ENCODE peak calls at places on chromosomes 4 and X, in ten cellular contexts. J is H9, X is DND-41, I is psoas muscle, N is tibial nerve, Y is neural progenitor cell, B is body of pancreas, M is breast epithelium, C is WERI-Rb-1, E is GM20000. O is an unnamed sample.

GRCh38 chrX:16465081-16465876 is 184.7 kb upstream of the S100G start:
- DNase-seq in J (no peak), X (no peak), I (no peak), N (no peak), Y (no peak), B (no peak), M (no peak), C (no peak), E (no peak), O (no peak)

GRCh38 chrX:140661657-140662056 is 47.9 kb upstream of the LINC00632 start:
- DNase-seq in J (no peak), X (no peak), I (no peak), N (no peak), Y (no peak), B (no peak), M (no peak), C (no peak), E (no peak), O (no peak)

GRCh38 chr4:20109395-20109794 is 142.3 kb upstream of the SLIT2 start:
- DNase-seq in J (no peak), X (no peak), I (no peak), N (no peak), Y (no peak), B (no peak), M (no peak), C (no peak), E (no peak), O (no peak)

GRCh38 chr4:132383571-132384199 is 765.4 kb upstream of the PCDH10 start:
- DNase-seq in J (no peak), X (no peak), I (no peak), N (no peak), Y (no peak), B (no peak), M (no peak), C (no peak), E (no peak), O (no peak)

GRCh38 chrX:39477438-39478120 is 620.2 kb downstream of the BCOR start:
- DNase-seq in J (peak; percentile 88), X (no peak), I (peak; percentile 68), N (no peak), Y (peak; percentile 47), B (peak; percentile 25), M (no peak), C (peak; percentile 40), E (no peak), O (no peak)

GRCh38 chr4:138835833-138836521 is 179.6 kb upstream of the NOCT start:
- DNase-seq in J (no peak), X (no peak), I (no peak), N (no peak), Y (no peak), B (no peak), M (peak; percentile 48), C (no peak), E (no peak), O (no peak)

GRCh38 chrX:39931554-39932282 is 166.0 kb downstream of the BCOR start:
- DNase-seq in J (no peak), X (no peak), I (no peak), N (no peak), Y (no peak), B (no peak), M (no peak), C (no peak), E (no peak), O (no peak)

GRCh38 chr4:62644372-62644771 is 1444.2 kb downstream of the ADGRL3 start:
- DNase-seq in J (peak; percentile 27), X (no peak), I (no peak), N (no peak), Y (peak; percentile 70), B (no peak), M (no peak), C (peak; percentile 26), E (no peak), O (no peak)

GRCh38 chrX:121863976-121864375 is 816.6 kb downstream of the GLUD2 start:
- DNase-seq in J (no peak), X (no peak), I (no peak), N (no peak), Y (no peak), B (no peak), M (no peak), C (no peak), E (no peak), O (no peak)

GRCh38 chr4:127783026-127783769 is 1.1 kb downstream of the HSPA4L start:
- DNase-seq in J (peak; percentile 64), X (no peak), I (peak; percentile 57), N (peak; percentile 57), Y (peak; percentile 53), B (peak; percentile 73), M (peak; percentile 58), C (peak; percentile 69), E (peak; percentile 50), O (peak; percentile 43)

GRCh38 chr4:36224969-36225903 is 19.1 kb downstream of the ARAP2 start:
- DNase-seq in J (no peak), X (peak; percentile 26), I (no peak), N (no peak), Y (no peak), B (no peak), M (no peak), C (no peak), E (no peak), O (no peak)

GRCh38 chr4:107648178-107648991 is 71.6 kb downstream of the PAPSS1 start:
- DNase-seq in J (no peak), X (no peak), I (no peak), N (no peak), Y (no peak), B (no peak), M (no peak), C (no peak), E (no peak), O (no peak)

GRCh38 chr4:47703008-47703407 is 134.9 kb downstream of the CORIN start:
- DNase-seq in J (peak; percentile 42), X (no peak), I (no peak), N (no peak), Y (no peak), B (no peak), M (no peak), C (no peak), E (no peak), O (no peak)

GRCh38 chr4:136036744-136037143 is 1495.5 kb downstream of the PCDH18 start:
- DNase-seq in J (no peak), X (no peak), I (no peak), N (no peak), Y (no peak), B (no peak), M (no peak), C (no peak), E (no peak), O (no peak)

GRCh38 chr4:8771258-8771590 is 100.4 kb downstream of the HMX1 start:
- DNase-seq in J (peak; percentile 45), X (no peak), I (peak; percentile 12), N (no peak), Y (no peak), B (no peak), M (peak; percentile 42), C (no peak), E (no peak), O (no peak)

GRCh38 chr4:149975172-149975571 is 103.1 kb upstream of the DCLK2 start:
- DNase-seq in J (no peak), X (no peak), I (no peak), N (no peak), Y (no peak), B (no peak), M (no peak), C (no peak), E (no peak), O (no peak)

GRCh38 chr4:149972407-149972806 is 105.8 kb upstream of the DCLK2 start:
- DNase-seq in J (no peak), X (no peak), I (no peak), N (no peak), Y (no peak), B (no peak), M (no peak), C (no peak), E (no peak), O (no peak)

DNA sequence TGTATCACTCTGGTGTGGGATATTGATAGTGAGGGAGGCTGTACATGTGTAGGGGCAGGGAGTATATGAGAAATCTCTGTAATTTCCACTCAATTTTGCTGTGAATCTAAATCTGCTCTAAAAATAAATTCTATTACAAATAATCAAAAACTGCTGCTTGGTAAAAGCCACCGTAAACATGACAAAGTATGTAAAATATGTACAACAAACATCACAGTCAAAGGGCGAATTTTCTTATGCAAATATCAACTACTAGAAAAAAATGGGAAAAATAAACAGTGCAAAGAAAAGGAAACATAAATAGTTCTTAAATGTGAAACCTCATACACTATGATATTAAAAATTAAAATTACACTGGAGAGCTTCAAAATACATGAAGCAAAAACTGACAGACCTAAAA is 105.1 kb upstream of the DCLK2 start:
- DNase-seq in J (no peak), X (no peak), I (no peak), N (no peak), Y (no peak), B (no peak), M (no peak), C (no peak), E (no peak), O (no peak)
- TF ChIP-seq CTCF in J (no peak), X (no peak), I (no peak), N (no peak), Y (no peak), B (no peak), M (no peak), C (no peak), E (no peak), O (no peak)

DNA sequence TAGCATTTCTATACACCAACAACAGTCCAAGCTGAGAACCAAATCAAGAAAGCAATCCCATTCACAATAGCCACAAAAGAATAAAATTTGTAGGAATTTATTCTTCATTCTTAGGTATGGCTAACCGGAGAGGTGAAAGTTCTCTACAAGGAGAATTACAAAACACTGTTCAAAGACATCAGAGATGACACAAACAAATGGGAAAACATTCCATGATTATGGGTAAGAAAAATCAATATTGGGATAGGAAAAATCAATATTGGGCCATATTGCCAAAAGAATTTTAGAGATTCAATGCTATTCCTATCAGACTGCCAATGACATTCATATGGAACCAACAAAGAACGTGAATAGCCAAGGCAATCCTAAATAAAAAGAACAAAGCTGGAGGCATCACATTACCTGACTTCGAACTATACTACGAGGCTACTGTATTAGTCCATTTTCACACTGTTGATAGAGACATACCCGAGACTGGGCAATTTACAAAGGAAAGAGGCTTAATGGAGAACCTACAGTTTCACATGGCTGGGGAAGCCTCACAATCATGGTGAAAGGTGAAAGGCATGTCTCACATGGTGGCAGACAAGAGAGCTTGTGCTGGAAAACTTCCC is 49.1 kb downstream of the NCAPG start:
- DNase-seq in J (no peak), X (no peak), I (no peak), N (no peak), Y (no peak), B (no peak), M (no peak), C (no peak), E (no peak), O (no peak)
- TF ChIP-seq CTCF in J (no peak), X (no peak), I (no peak), N (no peak), Y (no peak), B (no peak), M (no peak), C (no peak), E (no peak), O (no peak)

GRCh38 chr4:891747-892146 is 40.4 kb downstream of the GAK start:
- DNase-seq in J (peak; percentile 70), X (peak; percentile 29), I (no peak), N (no peak), Y (peak; percentile 52), B (no peak), M (no peak), C (peak; percentile 83), E (no peak), O (no peak)
- TF ChIP-seq CTCF in J (peak; percentile 66), X (peak; percentile 51), I (no peak), N (no peak), Y (peak; percentile 48), B (no peak), M (no peak), C (peak; percentile 89), E (no peak), O (no peak)

GRCh38 chr4:141654098-141654497 is 17.7 kb downstream of the IL15 start:
- DNase-seq in J (peak; percentile 68), X (no peak), I (peak; percentile 49), N (no peak), Y (peak; percentile 77), B (peak; percentile 19), M (no peak), C (peak; percentile 65), E (no peak), O (no peak)
- TF ChIP-seq CTCF in J (peak; percentile 79), X (peak; percentile 43), I (peak; percentile 39), N (no peak), Y (peak; percentile 68), B (peak; percentile 19), M (no peak), C (peak; percentile 85), E (no peak), O (no peak)

O was measured in omental fat pad.